ENCODE peak calls at places on chromosomes 12 and 14, in ten cellular contexts. J is ovary; C is iPS DF 6.9; L is IMR-90; R is heart right ventricle; Z is body of pancreas; O is gastrocnemius medialis; X is CD8-positive, alpha-beta memory T cell; I is GM23338; A is adrenal gland. P is an unnamed sample.
A peak's percentile ranks its signal among the peaks of the same experiment; 100 is the strongest.

GRCh38 chr12:132638541-132639408 is 20.2 kb downstream of the P2RX2 start:
- DNase-seq in J (peak; percentile 48), C (no peak), L (peak; percentile 60), R (no peak), Z (no peak), O (peak; percentile 48), X (no peak), I (peak; percentile 67), A (no peak), P (peak; percentile 48)

GRCh38 chr12:75438052-75438754 is 42.4 kb upstream of the GLIPR1 start:
- DNase-seq in J (no peak), C (no peak), L (no peak), R (no peak), Z (no peak), O (no peak), X (no peak), I (no peak), A (no peak), P (no peak)

GRCh38 chr12:49974231-49974675 is 1.5 kb downstream of the AQP6 start:
- DNase-seq in J (peak; percentile 58), C (no peak), L (peak; percentile 64), R (peak; percentile 69), Z (peak; percentile 63), O (peak; percentile 35), X (no peak), I (peak; percentile 58), A (peak; percentile 90), P (no peak)

GRCh38 chr12:103279444-103279843 is 216.3 kb downstream of the C12orf42 start:
- DNase-seq in J (no peak), C (no peak), L (no peak), R (no peak), Z (no peak), O (no peak), X (no peak), I (no peak), A (no peak), P (no peak)

GRCh38 chr12:34402899-34403705 is 380.8 kb downstream of the ALG10 start:
- DNase-seq in J (peak; percentile 3), C (no peak), L (no peak), R (peak; percentile 2), Z (peak; percentile 6), O (peak; percentile 4), X (no peak), I (no peak), A (peak; percentile 24), P (peak; percentile 7)

GRCh38 chr14:89379006-89379405 is 38.0 kb downstream of the FOXN3 start:
- DNase-seq in J (no peak), C (no peak), L (no peak), R (no peak), Z (no peak), O (peak; percentile 47), X (no peak), I (no peak), A (peak; percentile 62), P (no peak)

GRCh38 chr14:69287096-69287991 is 27.4 kb downstream of the GALNT16 start:
- DNase-seq in J (no peak), C (no peak), L (no peak), R (no peak), Z (no peak), O (no peak), X (no peak), I (peak; percentile 62), A (peak; percentile 72), P (no peak)

GRCh38 chr14:68519788-68520187 is 273.1 kb downstream of the ZFP36L1 start:
- DNase-seq in J (no peak), C (no peak), L (no peak), R (no peak), Z (no peak), O (no peak), X (no peak), I (no peak), A (no peak), P (no peak)

GRCh38 chr14:100419856-100420255 is 96.7 kb downstream of the SLC25A47 start:
- DNase-seq in J (no peak), C (no peak), L (no peak), R (no peak), Z (no peak), O (no peak), X (no peak), I (peak; percentile 63), A (no peak), P (no peak)

GRCh38 chr14:83894519-83894918 is 1635.4 kb upstream of the FLRT2 start:
- DNase-seq in J (no peak), C (no peak), L (peak; percentile 8), R (no peak), Z (no peak), O (no peak), X (no peak), I (peak; percentile 41), A (no peak), P (no peak)

GRCh38 chr12:12979731-12980259 is 20.3 kb downstream of the HEBP1 start:
- DNase-seq in J (peak; percentile 37), C (no peak), L (peak; percentile 98), R (no peak), Z (no peak), O (no peak), X (no peak), I (peak; percentile 69), A (no peak), P (no peak)

GRCh38 chr12:91542048-91542447 is 359.4 kb upstream of the DCN start:
- DNase-seq in J (no peak), C (no peak), L (no peak), R (no peak), Z (no peak), O (no peak), X (no peak), I (no peak), A (no peak), P (no peak)

DNA sequence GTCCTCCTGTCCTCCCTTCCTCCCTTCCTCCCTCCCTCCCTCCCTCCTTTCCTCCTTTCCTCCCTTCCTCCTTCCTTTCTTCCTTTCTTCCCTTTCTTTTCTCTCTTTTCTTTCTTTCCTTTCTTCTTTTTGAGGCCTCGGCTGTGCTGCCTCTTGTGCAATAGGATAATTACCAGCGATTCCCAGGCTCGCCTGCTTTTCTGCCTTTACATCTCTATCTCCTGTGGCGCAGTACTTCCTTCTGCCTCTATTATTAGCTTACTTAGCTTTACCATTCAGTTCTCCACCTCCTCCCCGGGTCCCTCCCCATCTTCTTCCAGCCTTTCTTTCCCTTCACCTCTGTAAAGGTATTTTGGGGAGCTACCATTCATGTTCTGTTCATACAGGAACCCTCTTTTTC is 19.9 kb downstream of the ETV6 start:
- DNase-seq in J (no peak), C (no peak), L (no peak), R (no peak), Z (no peak), O (no peak), X (no peak), I (peak; percentile 39), A (no peak), P (no peak)
- H3K4me1 ChIP-seq in J (peaks cover 10% of the 10 kb centered on the region), C (peaks cover 4% of the 10 kb centered on the region), L (peaks cover 9% of the 10 kb centered on the region), R (peaks cover 40% of the 10 kb centered on the region), Z (peaks cover 18% of the 10 kb centered on the region), O (peaks cover 33% of the 10 kb centered on the region), X (no peaks in the 10 kb centered on the region), I (peaks cover 36% of the 10 kb centered on the region), A (peaks cover 41% of the 10 kb centered on the region), P (no peaks in the 10 kb centered on the region)

DNA sequence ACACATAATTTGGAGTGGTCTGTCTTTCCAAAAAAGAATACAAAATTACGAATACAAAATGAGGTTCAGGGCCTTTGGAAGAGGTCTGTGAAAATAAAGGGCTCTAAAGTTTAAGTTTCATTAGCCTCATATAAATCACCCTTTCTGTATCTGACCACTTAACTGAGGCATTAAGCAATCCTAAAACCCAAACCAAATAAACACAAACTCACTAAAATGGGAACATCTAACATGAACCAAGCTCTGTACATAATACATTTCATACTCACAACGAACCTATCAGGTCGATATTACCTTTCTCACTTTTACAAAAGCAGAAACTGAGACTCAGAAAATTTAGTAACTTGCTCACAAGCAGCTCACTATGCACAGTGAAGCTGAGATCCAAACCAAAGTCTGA is 1.1 kb upstream of the CCDC196 start:
- DNase-seq in J (no peak), C (no peak), L (no peak), R (no peak), Z (no peak), O (no peak), X (no peak), I (no peak), A (no peak), P (no peak)
- H3K4me1 ChIP-seq in J (peaks cover 1% of the 10 kb centered on the region), C (no peaks in the 10 kb centered on the region), L (no peaks in the 10 kb centered on the region), R (peaks cover 15% of the 10 kb centered on the region), Z (peaks cover 20% of the 10 kb centered on the region), O (peaks cover 18% of the 10 kb centered on the region), X (no peaks in the 10 kb centered on the region), I (no peaks in the 10 kb centered on the region), A (peaks cover 13% of the 10 kb centered on the region), P (no peaks in the 10 kb centered on the region)

DNA sequence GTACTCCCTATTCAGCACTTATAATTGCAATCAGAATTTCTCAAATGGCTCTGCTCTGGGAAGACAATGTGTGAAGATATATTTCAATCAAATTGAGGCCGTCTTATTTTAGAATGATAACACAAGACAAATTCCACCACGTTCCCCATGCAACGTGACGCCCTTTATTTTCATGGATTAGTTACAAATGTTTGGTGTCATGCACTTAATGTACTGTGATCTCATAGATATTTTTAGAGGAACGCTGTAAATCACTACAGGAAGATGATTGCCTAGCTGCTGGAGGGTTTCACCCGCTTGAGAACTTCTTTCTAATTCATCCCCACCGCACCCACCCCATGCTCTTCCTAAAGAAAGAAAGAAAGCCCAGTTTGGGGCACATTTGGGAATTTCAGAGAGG is 117.1 kb downstream of the PLXNC1 start:
- DNase-seq in J (no peak), C (no peak), L (no peak), R (no peak), Z (no peak), O (no peak), X (no peak), I (no peak), A (no peak), P (no peak)
- H3K4me1 ChIP-seq in J (peaks cover 10% of the 10 kb centered on the region), C (peaks cover 23% of the 10 kb centered on the region), L (peaks cover 12% of the 10 kb centered on the region), R (peaks cover 21% of the 10 kb centered on the region), Z (peaks cover 13% of the 10 kb centered on the region), O (peaks cover 24% of the 10 kb centered on the region), X (peaks cover 24% of the 10 kb centered on the region), I (peaks cover 64% of the 10 kb centered on the region), A (peaks cover 26% of the 10 kb centered on the region), P (peaks cover 6% of the 10 kb centered on the region)

GRCh38 chr12:124550123-124551089 is 17.0 kb downstream of the NCOR2 start:
- DNase-seq in J (no peak), C (no peak), L (no peak), R (no peak), Z (no peak), O (no peak), X (no peak), I (no peak), A (no peak), P (peak; percentile 55)

GRCh38 chr12:124549629-124550028 is 17.8 kb downstream of the NCOR2 start:
- DNase-seq in J (no peak), C (no peak), L (no peak), R (no peak), Z (no peak), O (no peak), X (no peak), I (no peak), A (no peak), P (no peak)

GRCh38 chr12:124551268-124552144 is 15.9 kb downstream of the NCOR2 start:
- DNase-seq in J (peak; percentile 63), C (no peak), L (peak; percentile 33), R (peak; percentile 66), Z (no peak), O (peak; percentile 56), X (no peak), I (peak; percentile 84), A (no peak), P (peak; percentile 56)

GRCh38 chr12:124547626-124548025 is 19.8 kb downstream of the NCOR2 start:
- DNase-seq in J (no peak), C (no peak), L (no peak), R (no peak), Z (no peak), O (no peak), X (no peak), I (no peak), A (no peak), P (no peak)

GRCh38 chr12:124548854-124549378 is 18.5 kb downstream of the NCOR2 start:
- DNase-seq in J (peak; percentile 60), C (no peak), L (peak; percentile 87), R (no peak), Z (peak; percentile 42), O (peak; percentile 76), X (no peak), I (no peak), A (peak; percentile 90), P (peak; percentile 41)
- H3K4me1 ChIP-seq in J (peaks cover 46% of the 10 kb centered on the region), C (peaks cover 14% of the 10 kb centered on the region), L (peaks cover 24% of the 10 kb centered on the region), R (peaks cover 70% of the 10 kb centered on the region), Z (peaks cover 55% of the 10 kb centered on the region), O (peaks cover 56% of the 10 kb centered on the region), X (peaks cover 36% of the 10 kb centered on the region), I (peaks cover 55% of the 10 kb centered on the region), A (peaks cover 88% of the 10 kb centered on the region), P (peaks cover 33% of the 10 kb centered on the region)